ENCODE peak calls at places on chromosomes 16 and 17, in nine cellular contexts. P is esophagus squamous epithelium, J is small intestine, I is IMR-90, K is upper lobe of right lung, M is astrocyte, T is Peyer's patch, Z is esophagus muscularis mucosa, G is mammary epithelial cell. S is an unnamed sample. For H3K4me1, H3K27me3 and H3K9me3, the result is how much of the 10 kb centered on the place peaks cover.

GRCh38 chr16:72480926-72481325 is 309.0 kb upstream of the PMFBP1 start:
- DNase-seq in M (peak), Z (no peak), G (no peak), K (no peak), I (no peak), J (no peak), P (no peak), T (no peak), S (no peak)

GRCh38 chr17:81650951-81651350 is 5.4 kb downstream of the PDE6G start:
- DNase-seq in P (no peak), I (peak), K (no peak), J (no peak), G (no peak), M (no peak), Z (no peak), T (no peak), S (no peak)

GRCh38 chr17:45296003-45296832 is 20.6 kb downstream of the MAP3K14 start:
- DNase-seq in J (no peak), G (peak), K (no peak), Z (no peak), T (no peak), M (peak), I (peak), P (no peak), S (no peak)

GRCh38 chr16:51453296-51453695 is 302.2 kb upstream of the SALL1 start:
- DNase-seq in J (no peak), T (no peak), Z (no peak), K (no peak), M (no peak), I (no peak), G (no peak), P (no peak), S (no peak)

GRCh38 chr17:14019186-14019956 is 49.9 kb upstream of the COX10 start:
- DNase-seq in P (no peak), I (peak), T (no peak), J (no peak), K (no peak), M (peak), Z (peak), G (peak), S (no peak)

GRCh38 chr16:50666658-50667496 is 14.2 kb downstream of the SNX20 start:
- DNase-seq in K (no peak), J (peak), I (no peak), P (no peak), T (no peak), G (no peak), Z (no peak), M (no peak), S (peak)

GRCh38 chr16:78249056-78249455 is 149.6 kb downstream of the WWOX start:
- DNase-seq in T (peak), M (no peak), K (peak), J (peak), I (no peak), P (no peak), Z (no peak), G (no peak), S (no peak)

GRCh38 chr16:88811850-88812736 is at the start of gene APRT:
- DNase-seq in T (peak), I (peak), G (peak), Z (peak), J (peak), K (peak), P (peak), M (peak), S (peak)

GRCh38 chr17:41532947-41533570 is 5.0 kb upstream of the KRT19 start:
- DNase-seq in Z (no peak), G (no peak), T (no peak), J (peak), P (no peak), K (peak), M (no peak), I (no peak), S (no peak)

GRCh38 chr17:13640559-13640958 is 38.8 kb upstream of the HS3ST3A1 start:
- DNase-seq in Z (no peak), J (no peak), I (peak), G (no peak), T (no peak), M (no peak), K (no peak), P (no peak), S (no peak)

GRCh38 chr17:50144346-50144745 is 6.1 kb downstream of the PPP1R9B start:
- DNase-seq in K (no peak), M (no peak), J (no peak), G (no peak), Z (no peak), I (no peak), P (no peak), T (no peak), S (no peak)
- H3K4me1 ChIP-seq in K (half or more), M (under half), J (under half), G (under half), Z (half or more), I (under half), P (half or more), T (half or more), S (half or more)

GRCh38 chr17:1272701-1273100 is 2.5 kb downstream of the BHLHA9 start:
- DNase-seq in K (no peak), J (no peak), G (no peak), M (no peak), P (no peak), I (no peak), T (no peak), Z (no peak), S (no peak)

GRCh38 chr17:1273492-1274242 is 3.4 kb downstream of the BHLHA9 start:
- DNase-seq in G (no peak), J (no peak), P (no peak), T (no peak), M (no peak), I (no peak), K (no peak), Z (no peak), S (no peak)

GRCh38 chr17:1275962-1276736 is 3.3 kb upstream of the TRARG1 start:
- DNase-seq in G (no peak), I (peak), Z (peak), P (no peak), T (peak), K (peak), J (peak), M (no peak), S (peak)

GRCh38 chr17:1275205-1275961 is 4.1 kb upstream of the TRARG1 start:
- DNase-seq in J (no peak), K (no peak), I (no peak), Z (no peak), M (no peak), T (no peak), P (no peak), G (no peak), S (no peak)

DNA sequence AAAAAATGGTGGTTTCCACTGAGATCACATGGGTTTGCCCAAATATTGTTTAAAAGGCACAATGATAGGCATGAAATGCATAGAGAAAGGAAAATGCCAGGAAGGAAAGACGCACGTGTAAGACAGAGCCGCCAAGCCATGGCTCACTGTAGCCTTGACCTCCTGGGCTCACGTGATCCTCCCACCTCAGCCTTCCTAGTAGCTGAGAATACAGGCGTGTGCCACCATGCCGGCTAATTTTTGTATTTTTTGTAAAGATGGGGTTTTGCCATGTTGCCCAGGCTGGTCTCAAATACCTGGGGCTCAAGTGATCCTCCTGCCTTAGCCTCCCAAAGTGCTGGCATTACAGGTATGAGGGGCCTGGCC is 4.0 kb downstream of the BHLHA9 start:
- DNase-seq in Z (no peak), J (no peak), K (no peak), T (no peak), M (no peak), I (no peak), G (no peak), P (no peak), S (no peak)
- H3K27me3 ChIP-seq in Z (half or more), J (under half), K (under half), T (under half), M (under half), I (under half), G (under half), P (under half), S (under half)

GRCh38 chr16:87152221-87152755 is 164.9 kb downstream of the C16orf95 start:
- DNase-seq in T (no peak), K (no peak), I (no peak), P (no peak), J (no peak), M (no peak), G (no peak), Z (no peak), S (no peak)
- H3K9me3 ChIP-seq in T (under half), K (under half), I (under half), P (under half), J (under half), M (under half), G (under half), Z (under half), S (under half)

GRCh38 chr17:7560172-7561027 is 1.3 kb upstream of the SENP3 start:
- DNase-seq in Z (no peak), I (peak), K (peak), M (peak), G (peak), T (peak), P (no peak), J (peak), S (peak)
- H3K4me1 ChIP-seq in Z (half or more), I (under half), K (half or more), M (under half), G (under half), T (under half), P (half or more), J (under half), S (under half)

DNA sequence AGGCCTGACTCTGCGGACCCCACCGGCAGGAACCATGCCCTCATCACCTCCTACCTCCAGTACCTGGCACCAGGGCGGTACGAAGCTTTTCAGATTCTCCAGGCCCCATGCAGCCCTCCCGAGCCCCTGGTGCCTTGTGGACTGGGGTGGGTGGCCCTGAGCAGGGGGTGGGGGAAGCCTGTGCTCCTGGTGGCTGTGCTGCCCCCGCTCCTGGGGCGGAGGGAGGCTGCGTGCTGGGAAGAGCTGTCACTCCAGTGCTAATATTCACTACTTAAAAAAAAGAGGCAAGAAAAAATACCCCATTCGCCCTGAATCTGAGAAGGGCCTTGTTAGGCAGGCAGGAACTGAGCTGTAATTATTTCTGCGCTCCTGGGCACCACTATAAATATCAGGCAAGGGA is 111.8 kb downstream of the ENGASE start:
- DNase-seq in K (no peak), Z (no peak), M (no peak), G (no peak), I (no peak), T (no peak), P (no peak), J (no peak), S (no peak)
- H3K27me3 ChIP-seq in K (half or more), Z (half or more), M (under half), G (under half), I (under half), T (under half), P (under half), J (under half), S (under half)

DNA sequence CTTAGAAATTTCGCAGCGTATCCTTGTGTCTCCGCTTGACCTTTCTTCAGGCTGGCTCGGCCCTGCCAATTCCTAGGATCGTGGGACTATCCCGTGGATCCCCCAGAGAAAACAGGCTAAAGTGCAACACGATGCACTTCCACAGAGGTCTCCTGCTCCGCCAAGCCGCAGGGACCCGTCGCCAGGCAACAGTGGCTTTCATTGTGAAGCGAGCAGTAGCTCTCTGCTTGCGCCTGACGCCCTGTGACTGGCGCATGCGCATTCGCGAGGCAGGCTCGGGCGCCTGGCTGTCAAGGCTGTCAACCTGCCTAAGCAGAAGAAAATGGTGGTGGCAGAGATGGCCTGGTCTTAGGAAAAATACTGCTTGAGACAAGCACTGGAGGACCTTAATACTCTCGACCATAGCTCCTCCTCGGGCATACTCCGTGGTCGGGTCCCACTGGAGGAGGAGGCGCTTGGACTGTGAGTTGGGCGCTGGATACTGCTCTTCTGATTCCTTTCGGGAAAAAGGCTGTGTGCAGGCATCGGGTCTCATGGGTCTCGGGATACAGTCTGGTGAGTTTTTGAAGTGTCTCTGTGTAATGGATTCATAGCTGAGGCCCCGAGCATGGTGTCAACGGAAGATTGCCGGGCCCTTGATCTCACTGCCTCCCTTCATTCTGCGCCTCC is 2336.1 kb downstream of the TP53TG3F start:
- DNase-seq in M (no peak), Z (peak), G (no peak), T (no peak), K (peak), J (no peak), P (no peak), I (no peak), S (no peak)
- H3K9me3 ChIP-seq in M (under half), Z (under half), G (half or more), T (under half), K (under half), J (under half), P (under half), I (under half), S (under half)